ENCODE peak calls at places on chromosomes 2 and 18, in five cellular contexts. One of them, this sample, is unnamed.

GRCh38 chr18:73891572-73892421 is 255.8 kb downstream of the FBXO15 start:
- DNase-seq in PC-3: no peak
- DNase-seq in lung: no peak
- DNase-seq in nephron progenitor cell: peak; percentile 65
- DNase-seq in GM12865: no peak
- DNase-seq in this sample: no peak

GRCh38 chr2:169069818-169070217 is 455 bp downstream of the DHRS9 start:
- DNase-seq in PC-3: no peak
- DNase-seq in lung: no peak
- DNase-seq in nephron progenitor cell: no peak
- DNase-seq in GM12865: no peak
- DNase-seq in this sample: no peak

GRCh38 chr2:192151848-192152247 is 42.9 kb downstream of the TMEFF2 start:
- DNase-seq in PC-3: no peak
- DNase-seq in lung: no peak
- DNase-seq in nephron progenitor cell: no peak
- DNase-seq in GM12865: peak; percentile 18
- DNase-seq in this sample: no peak

GRCh38 chr2:188414412-188414811 is 122.7 kb downstream of the GULP1 start:
- DNase-seq in PC-3: no peak
- DNase-seq in lung: no peak
- DNase-seq in nephron progenitor cell: no peak
- DNase-seq in GM12865: no peak
- DNase-seq in this sample: no peak

GRCh38 chr2:104286806-104287205 is 567.1 kb upstream of the POU3F3 start:
- DNase-seq in PC-3: no peak
- DNase-seq in lung: no peak
- DNase-seq in nephron progenitor cell: peak; percentile 6
- DNase-seq in GM12865: no peak
- DNase-seq in this sample: no peak

GRCh38 chr2:109473616-109474318 is 140.0 kb downstream of the SEPTIN10 start:
- DNase-seq in PC-3: no peak
- DNase-seq in lung: no peak
- DNase-seq in nephron progenitor cell: no peak
- DNase-seq in GM12865: peak; percentile 9
- DNase-seq in this sample: no peak

GRCh38 chr2:113027691-113028090 is 22.4 kb downstream of the IL36A start:
- DNase-seq in PC-3: no peak
- DNase-seq in lung: no peak
- DNase-seq in nephron progenitor cell: no peak
- DNase-seq in GM12865: no peak
- DNase-seq in this sample: no peak

GRCh38 chr18:75472391-75472790 is 44.9 kb upstream of the SMIM21 start:
- DNase-seq in PC-3: no peak
- DNase-seq in lung: no peak
- DNase-seq in nephron progenitor cell: no peak
- DNase-seq in GM12865: no peak
- DNase-seq in this sample: no peak

GRCh38 chr2:180542510-180542909 is 437.9 kb upstream of the UBE2E3 start:
- DNase-seq in PC-3: no peak
- DNase-seq in lung: no peak
- DNase-seq in nephron progenitor cell: no peak
- DNase-seq in GM12865: no peak
- DNase-seq in this sample: no peak

GRCh38 chr2:194483041-194483440 is 1174.0 kb upstream of the SLC39A10 start:
- DNase-seq in PC-3: no peak
- DNase-seq in lung: no peak
- DNase-seq in nephron progenitor cell: no peak
- DNase-seq in GM12865: no peak
- DNase-seq in this sample: no peak
- TF ChIP-seq CTCF in PC-3: no peak
- TF ChIP-seq CTCF in lung: no peak
- TF ChIP-seq CTCF in nephron progenitor cell: no peak
- TF ChIP-seq CTCF in GM12865: no peak
- TF ChIP-seq CTCF in this sample: no peak

GRCh38 chr18:12276736-12277554 is 22.8 kb downstream of the CIDEA start:
- DNase-seq in PC-3: no peak
- DNase-seq in lung: no peak
- DNase-seq in nephron progenitor cell: no peak
- DNase-seq in GM12865: no peak
- DNase-seq in this sample: no peak

GRCh38 chr18:12281861-12282260 is 26.2 kb upstream of the TUBB6 start:
- DNase-seq in PC-3: no peak
- DNase-seq in lung: no peak
- DNase-seq in nephron progenitor cell: no peak
- DNase-seq in GM12865: no peak
- DNase-seq in this sample: no peak

GRCh38 chr18:12279781-12280531 is 25.8 kb downstream of the CIDEA start:
- DNase-seq in PC-3: no peak
- DNase-seq in lung: no peak
- DNase-seq in nephron progenitor cell: no peak
- DNase-seq in GM12865: no peak
- DNase-seq in this sample: no peak

GRCh38 chr18:12278153-12278764 is 24.1 kb downstream of the CIDEA start:
- DNase-seq in PC-3: peak; percentile 50
- DNase-seq in lung: no peak
- DNase-seq in nephron progenitor cell: no peak
- DNase-seq in GM12865: peak; percentile 14
- DNase-seq in this sample: no peak

GRCh38 chr18:12278765-12279682 is 24.9 kb downstream of the CIDEA start:
- DNase-seq in PC-3: no peak
- DNase-seq in lung: peak; percentile 68
- DNase-seq in nephron progenitor cell: peak; percentile 65
- DNase-seq in GM12865: no peak
- DNase-seq in this sample: no peak
- TF ChIP-seq CTCF in PC-3: no peak
- TF ChIP-seq CTCF in lung: no peak
- TF ChIP-seq CTCF in nephron progenitor cell: no peak
- TF ChIP-seq CTCF in GM12865: no peak
- TF ChIP-seq CTCF in this sample: no peak

GRCh38 chr2:235498556-235499305 is 4.9 kb downstream of the AGAP1 start:
- DNase-seq in PC-3: peak; percentile 29
- DNase-seq in lung: no peak
- DNase-seq in nephron progenitor cell: peak; percentile 48
- DNase-seq in GM12865: no peak
- DNase-seq in this sample: no peak
- TF ChIP-seq CTCF in PC-3: peak; percentile 40
- TF ChIP-seq CTCF in lung: no peak
- TF ChIP-seq CTCF in nephron progenitor cell: no peak
- TF ChIP-seq CTCF in GM12865: no peak
- TF ChIP-seq CTCF in this sample: no peak

DNA sequence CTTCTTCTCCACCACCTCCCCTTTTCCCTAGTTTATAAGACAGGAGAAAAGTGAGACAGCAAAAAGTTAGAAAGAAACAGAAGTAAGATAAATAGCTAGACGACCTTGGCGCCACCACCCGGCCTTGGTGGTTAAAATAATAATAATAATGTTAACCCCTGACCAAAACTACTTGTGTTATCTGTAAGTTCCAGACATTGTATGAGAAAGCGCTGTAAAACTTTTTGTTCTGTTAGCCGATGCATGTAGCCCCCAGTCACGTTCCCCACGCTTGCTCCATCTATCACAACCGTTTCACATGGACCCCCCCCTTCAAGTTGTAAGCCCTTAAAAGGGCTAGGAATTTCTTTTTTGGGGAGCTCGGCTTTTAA is 1.5 kb upstream of the BUB1 start:
- DNase-seq in PC-3: peak; percentile 19
- DNase-seq in lung: no peak
- DNase-seq in nephron progenitor cell: no peak
- DNase-seq in GM12865: peak; percentile 26
- DNase-seq in this sample: no peak
- TF ChIP-seq CTCF in PC-3: peak; percentile 47
- TF ChIP-seq CTCF in lung: no peak
- TF ChIP-seq CTCF in nephron progenitor cell: no peak
- TF ChIP-seq CTCF in GM12865: no peak
- TF ChIP-seq CTCF in this sample: no peak

GRCh38 chr2:98269274-98269673 is 77.0 kb upstream of the CNGA3 start:
- DNase-seq in PC-3: peak; percentile 72
- DNase-seq in lung: no peak
- DNase-seq in nephron progenitor cell: no peak
- DNase-seq in GM12865: peak; percentile 64
- DNase-seq in this sample: no peak
- TF ChIP-seq CTCF in PC-3: peak; percentile 77
- TF ChIP-seq CTCF in lung: peak; percentile 45
- TF ChIP-seq CTCF in nephron progenitor cell: peak; percentile 38
- TF ChIP-seq CTCF in GM12865: peak; percentile 61
- TF ChIP-seq CTCF in this sample: peak; percentile 31

GRCh38 chr18:13438507-13439056 is 220.0 kb downstream of the LDLRAD4 start:
- DNase-seq in PC-3: no peak
- DNase-seq in lung: no peak
- DNase-seq in nephron progenitor cell: no peak
- DNase-seq in GM12865: no peak
- DNase-seq in this sample: no peak

GRCh38 chr18:13439475-13439874 is 220.9 kb downstream of the LDLRAD4 start:
- DNase-seq in PC-3: no peak
- DNase-seq in lung: no peak
- DNase-seq in nephron progenitor cell: no peak
- DNase-seq in GM12865: no peak
- DNase-seq in this sample: no peak

GRCh38 chr18:13441731-13442130 is 223.2 kb downstream of the LDLRAD4 start:
- DNase-seq in PC-3: no peak
- DNase-seq in lung: no peak
- DNase-seq in nephron progenitor cell: no peak
- DNase-seq in GM12865: no peak
- DNase-seq in this sample: no peak

GRCh38 chr18:13442451-13442850 is 223.9 kb downstream of the LDLRAD4 start:
- DNase-seq in PC-3: no peak
- DNase-seq in lung: no peak
- DNase-seq in nephron progenitor cell: no peak
- DNase-seq in GM12865: no peak
- DNase-seq in this sample: no peak

DNA sequence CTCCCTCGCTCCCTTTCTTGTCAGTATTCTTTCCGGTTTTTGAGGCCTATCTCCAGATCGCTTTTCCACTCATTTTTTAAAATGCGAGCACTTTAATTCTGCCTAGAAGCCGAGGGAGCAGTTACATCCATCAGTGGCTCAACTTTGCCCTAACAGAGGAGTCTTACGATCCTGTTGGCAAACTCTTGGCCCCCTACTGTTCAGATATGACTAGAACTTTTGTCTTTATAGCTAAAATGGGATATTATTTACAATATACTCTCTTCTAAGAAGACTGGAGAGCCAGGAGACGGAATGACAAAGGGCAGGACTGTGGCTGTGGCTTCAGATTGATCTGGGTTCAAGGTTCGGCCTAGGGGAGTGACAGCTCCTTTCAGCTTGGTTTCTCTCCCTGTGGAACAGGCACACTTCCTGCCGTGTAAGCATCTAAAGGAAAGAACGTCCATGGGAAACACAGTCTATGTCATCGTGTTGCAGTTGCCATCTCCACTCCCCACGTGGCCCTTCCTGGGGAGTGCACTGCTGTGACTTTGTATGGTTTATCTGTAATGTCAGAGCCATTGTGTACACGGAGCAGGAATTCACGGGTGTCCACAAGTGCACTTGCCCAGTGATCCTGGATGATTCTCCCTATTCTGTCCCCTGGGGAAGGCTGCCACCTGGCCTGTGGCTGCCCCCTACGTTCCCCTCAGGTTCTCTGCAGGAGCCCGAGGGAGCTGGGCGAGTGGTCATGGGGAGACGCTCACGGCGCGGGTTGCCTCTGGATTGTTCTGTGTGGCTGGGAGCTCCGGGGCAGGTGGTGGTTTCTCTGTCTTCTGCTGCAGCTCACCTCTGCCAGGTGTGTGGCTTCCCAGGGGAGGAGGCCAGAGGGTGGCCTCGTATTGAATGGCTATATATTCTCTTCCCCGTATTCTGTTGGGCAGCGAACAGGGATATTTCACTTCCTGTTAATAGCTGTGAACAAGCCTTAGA is 222.0 kb downstream of the LDLRAD4 start:
- DNase-seq in PC-3: no peak
- DNase-seq in lung: no peak
- DNase-seq in nephron progenitor cell: no peak
- DNase-seq in GM12865: no peak
- DNase-seq in this sample: no peak
- TF ChIP-seq CTCF in PC-3: peak; percentile 42
- TF ChIP-seq CTCF in lung: no peak
- TF ChIP-seq CTCF in nephron progenitor cell: no peak
- TF ChIP-seq CTCF in GM12865: no peak
- TF ChIP-seq CTCF in this sample: no peak

GRCh38 chr18:10230072-10230471 is 224.4 kb upstream of the APCDD1 start:
- DNase-seq in PC-3: peak; percentile 86
- DNase-seq in lung: no peak
- DNase-seq in nephron progenitor cell: no peak
- DNase-seq in GM12865: peak; percentile 23
- DNase-seq in this sample: no peak
- TF ChIP-seq CTCF in PC-3: peak; percentile 53
- TF ChIP-seq CTCF in lung: no peak
- TF ChIP-seq CTCF in nephron progenitor cell: no peak
- TF ChIP-seq CTCF in GM12865: no peak
- TF ChIP-seq CTCF in this sample: no peak

DNA sequence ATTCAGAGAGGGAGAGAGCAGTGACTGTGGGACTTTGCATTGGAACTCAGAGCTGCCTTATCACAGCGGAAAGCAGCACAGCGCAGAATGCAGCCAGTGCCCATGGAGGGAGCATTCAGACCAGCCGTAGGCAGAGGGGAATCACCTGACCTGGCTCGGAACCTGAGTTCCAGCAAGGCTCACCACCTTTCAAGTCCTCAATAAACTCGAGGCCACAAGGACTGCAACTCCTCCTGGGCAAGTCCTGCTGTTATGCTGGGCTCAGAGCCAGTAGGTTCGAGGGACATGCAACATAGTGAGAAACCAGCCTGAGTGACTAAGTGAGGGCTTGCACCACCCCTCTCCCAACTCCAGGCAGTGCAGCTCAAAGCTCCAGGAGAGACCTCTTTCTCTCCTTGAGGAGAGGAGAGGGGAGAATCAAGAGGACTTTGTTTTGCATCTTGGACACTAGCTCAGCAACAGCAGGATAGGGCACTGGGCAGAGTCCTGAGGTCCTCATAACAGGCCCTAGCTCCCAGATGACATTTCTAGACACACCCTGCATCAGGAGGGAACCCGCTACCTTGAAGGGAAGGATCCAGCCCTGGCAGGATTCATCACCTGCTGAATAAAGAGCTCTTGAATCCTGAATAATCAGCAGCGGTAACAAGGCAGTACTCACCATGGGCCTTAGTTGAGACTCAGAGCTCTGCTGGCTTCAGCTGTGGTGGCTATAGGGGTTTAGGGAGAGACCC is 136.8 kb upstream of the OTOS start:
- DNase-seq in PC-3: peak; percentile 7
- DNase-seq in lung: peak; percentile 49
- DNase-seq in nephron progenitor cell: no peak
- DNase-seq in GM12865: no peak
- DNase-seq in this sample: no peak
- TF ChIP-seq CTCF in PC-3: no peak
- TF ChIP-seq CTCF in lung: no peak
- TF ChIP-seq CTCF in nephron progenitor cell: no peak
- TF ChIP-seq CTCF in GM12865: no peak
- TF ChIP-seq CTCF in this sample: no peak